ENCODE peak calls at places on chromosome 18, in seven cellular contexts. A, X, G, N, C, W and H are unnamed samples.

GRCh38 chr18:76604642-76605240 is 109.7 kb upstream of the ZNF516 start:
- DNase-seq in C (no peak), W (no peak), A (no peak), X (no peak), G (peak; percentile 56), N (no peak), H (peak; percentile 27)

GRCh38 chr18:43392168-43392567 is 114.9 kb upstream of the SYT4 start:
- DNase-seq in G (no peak), C (no peak), A (no peak), W (no peak), N (no peak), X (no peak), H (no peak)

GRCh38 chr18:23238651-23239349 is 103.5 kb downstream of the CABLES1 start:
- DNase-seq in X (peak; percentile 66), W (no peak), C (no peak), G (peak; percentile 46), A (no peak), N (no peak), H (peak; percentile 38)

GRCh38 chr18:58045265-58046086 is 1.4 kb downstream of the NEDD4L start:
- DNase-seq in C (no peak), A (peak; percentile 85), G (peak; percentile 21), N (peak; percentile 90), X (peak; percentile 28), W (peak; percentile 60), H (peak; percentile 10)

GRCh38 chr18:57640749-57641148 is 19.1 kb upstream of the NARS1 start:
- DNase-seq in A (no peak), N (no peak), C (no peak), X (no peak), G (peak; percentile 18), W (no peak), H (no peak)

GRCh38 chr18:8361941-8362471 is 247.2 kb upstream of the RAB12 start:
- DNase-seq in C (no peak), X (no peak), G (no peak), W (no peak), A (no peak), N (no peak), H (no peak)

GRCh38 chr18:26383454-26384270 is 157.4 kb downstream of the TAF4B start:
- DNase-seq in W (no peak), G (peak; percentile 80), C (no peak), N (no peak), A (no peak), X (peak; percentile 79), H (peak; percentile 65)

GRCh38 chr18:48123324-48123723 is 192.9 kb upstream of the SMAD2 start:
- DNase-seq in G (no peak), N (no peak), A (no peak), X (no peak), W (no peak), C (no peak), H (no peak)

GRCh38 chr18:23422751-23423418 is 30.2 kb upstream of the RIOK3 start:
- DNase-seq in C (peak; percentile 86), W (no peak), N (peak; percentile 84), G (peak; percentile 66), A (no peak), X (peak; percentile 40), H (peak; percentile 46)

GRCh38 chr18:51429644-51430043 is 232.2 kb upstream of the MEX3C start:
- DNase-seq in W (no peak), X (no peak), A (no peak), N (no peak), G (no peak), C (no peak), H (no peak)

GRCh38 chr18:63604791-63605567 is 17.8 kb downstream of the SERPINB13 start:
- DNase-seq in G (peak; percentile 7), X (no peak), C (no peak), A (no peak), W (no peak), N (no peak), H (no peak)

DNA sequence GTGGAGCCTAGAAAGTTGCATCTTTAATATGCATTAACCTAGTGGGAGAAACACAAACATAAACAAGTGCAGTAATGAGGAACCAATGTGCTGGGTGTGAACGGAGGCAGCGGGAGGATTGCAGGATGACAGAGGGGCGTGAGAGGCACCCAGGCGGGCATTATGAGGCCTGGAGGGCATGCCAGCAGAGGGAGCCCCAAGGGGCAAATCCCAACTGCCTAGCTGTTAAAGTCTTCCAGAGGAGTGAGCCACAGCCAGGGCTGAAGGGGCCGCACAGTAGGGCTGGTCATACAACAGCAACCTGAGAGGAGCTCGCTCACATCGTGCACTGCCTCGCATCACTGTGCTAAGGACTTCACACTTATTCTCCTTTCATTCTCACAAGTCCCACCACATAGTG is 13.3 kb upstream of the PRELID3A start:
- DNase-seq in X (peak; percentile 26), C (no peak), N (peak; percentile 61), W (no peak), G (no peak), A (no peak), H (no peak)
- TF ChIP-seq CTCF in X (peak; percentile 53), C (peak; percentile 10), N (peak; percentile 37), W (peak; percentile 30), G (peak; percentile 57), A (peak; percentile 43), H (peak; percentile 55)

DNA sequence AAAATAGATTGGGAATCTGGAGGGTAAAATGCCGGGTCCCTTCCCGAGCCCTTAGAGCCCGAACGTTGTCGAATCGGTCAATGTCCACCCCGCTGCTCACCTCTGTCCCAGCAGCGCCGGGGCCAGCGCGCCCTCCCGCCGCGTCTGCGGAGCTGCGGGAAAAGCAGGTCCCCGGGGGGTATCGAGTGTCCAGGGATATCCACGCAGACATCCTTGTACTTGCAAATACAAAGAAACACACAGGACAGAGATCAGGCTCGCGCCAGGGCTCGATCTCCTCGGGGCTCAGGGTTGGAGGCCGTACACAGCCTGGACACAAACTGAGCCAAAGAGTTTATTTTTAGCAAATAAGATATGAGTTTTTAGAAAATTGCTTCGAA is 2.3 kb upstream of the GATA6 start:
- DNase-seq in C (no peak), A (no peak), N (no peak), G (no peak), W (no peak), X (no peak), H (no peak)
- H3K4me3 ChIP-seq in C (peak overlapping the region; percentile 33), A (no peak overlapping the region), N (peak overlapping the region; percentile 86), G (peak overlapping the region; percentile 89), W (no peak overlapping the region), X (peak overlapping the region; percentile 70), H (no peak overlapping the region)

GRCh38 chr18:74819433-74820059 is 221.9 kb downstream of the ZNF407 start:
- DNase-seq in A (peak; percentile 65), X (peak; percentile 16), C (no peak), G (peak; percentile 34), N (no peak), W (no peak), H (no peak)
- TF ChIP-seq CTCF in A (peak; percentile 78), X (peak; percentile 47), C (peak; percentile 13), G (peak; percentile 53), N (peak; percentile 26), W (peak; percentile 22), H (peak; percentile 55)

DNA sequence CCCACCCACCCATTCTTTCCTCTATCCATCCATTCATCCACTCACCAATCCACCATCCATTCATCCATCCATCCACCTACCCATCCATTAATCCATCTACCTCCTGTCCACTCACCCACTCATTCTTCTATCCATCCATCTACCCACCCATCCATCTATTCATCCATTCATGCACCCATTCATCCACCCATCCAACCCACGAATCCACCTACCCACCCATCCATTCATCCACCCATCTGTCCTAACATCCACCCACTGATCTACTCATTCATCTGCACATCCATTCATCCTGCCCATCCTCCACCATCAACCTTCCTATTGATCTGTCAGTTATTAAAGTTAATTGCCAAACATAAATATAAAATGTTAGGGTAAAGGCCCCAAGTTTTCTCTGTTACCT is 25.6 kb downstream of the LDLRAD4 start:
- DNase-seq in N (no peak), G (no peak), C (no peak), X (no peak), W (no peak), A (no peak), H (no peak)
- H3K4me3 ChIP-seq in N (no peak overlapping the region), G (no peak overlapping the region), C (no peak overlapping the region), X (no peak overlapping the region), W (no peak overlapping the region), A (no peak overlapping the region), H (no peak overlapping the region)

DNA sequence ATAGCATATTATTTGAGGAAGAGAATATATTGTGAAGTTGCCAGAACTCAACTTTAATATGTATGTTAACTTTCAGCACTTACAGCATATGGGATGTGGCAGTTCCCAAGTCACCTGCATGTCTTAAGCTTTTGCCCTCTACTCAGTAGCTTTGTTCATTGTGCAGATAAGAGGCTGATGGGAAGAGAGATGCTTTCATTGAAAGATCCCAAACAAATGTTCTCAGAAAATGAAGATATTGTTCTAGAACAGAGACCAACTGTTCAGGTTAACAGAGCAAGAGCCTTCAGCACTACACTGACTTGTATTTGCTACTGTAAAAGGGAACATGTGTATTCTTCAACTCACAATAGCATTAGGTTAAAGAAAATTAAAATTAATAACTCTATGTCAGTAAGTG is 28.1 kb downstream of the GAREM1 start:
- DNase-seq in G (no peak), W (no peak), X (no peak), N (no peak), C (no peak), A (no peak), H (no peak)
- TF ChIP-seq CTCF in G (no peak), W (peak; percentile 9), X (no peak), N (no peak), C (no peak), A (no peak), H (no peak)

DNA sequence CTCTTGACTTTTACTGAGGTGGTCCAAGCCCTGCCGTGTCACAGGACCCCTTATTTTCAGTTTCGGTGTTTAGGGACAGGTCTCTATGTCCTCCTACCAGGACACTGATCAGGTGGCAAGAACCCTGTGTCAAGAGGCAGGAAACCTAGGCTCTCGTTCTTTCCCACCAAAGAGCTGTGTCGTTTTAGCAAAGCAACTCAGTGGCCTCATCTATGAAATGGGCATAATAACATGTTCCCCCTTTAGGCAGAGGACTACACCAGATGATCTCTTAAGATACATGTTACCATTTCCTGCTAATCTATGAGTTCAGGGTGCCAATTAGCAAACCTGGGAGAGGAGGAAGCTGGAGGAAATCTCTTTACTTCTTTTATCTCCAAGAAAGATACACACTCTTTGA is 1.9 kb downstream of the RAB31 start:
- DNase-seq in W (no peak), G (no peak), C (no peak), A (no peak), X (no peak), N (no peak), H (no peak)
- H3K4me3 ChIP-seq in W (peak overlapping the region; percentile 77), G (peak overlapping the region; percentile 82), C (peak overlapping the region; percentile 75), A (no peak overlapping the region), X (peak overlapping the region; percentile 66), N (peak overlapping the region; percentile 86), H (peak overlapping the region; percentile 84)